ENCODE peak calls at places on chromosomes 11 and 22, in eight cellular contexts. A, R, H, Z, O, W, V and C are unnamed samples.
A peak's percentile ranks its signal among the peaks of the same experiment; 100 is the strongest.

GRCh38 chr11:86116386-86116726 is 47.5 kb upstream of the PICALM start:
- DNase-seq in A (no peak), R (no peak), H (no peak), Z (no peak), O (no peak), W (no peak), V (no peak), C (no peak)

GRCh38 chr11:61632096-61632495 is 48.1 kb upstream of the DAGLA start:
- DNase-seq in A (no peak), R (no peak), H (peak; percentile 43), Z (no peak), O (no peak), W (no peak), V (no peak), C (no peak)

GRCh38 chr11:45899448-45900174 is 7.5 kb downstream of the FREY1 start:
- DNase-seq in A (peak; percentile 76), R (peak; percentile 91), H (peak; percentile 89), Z (peak; percentile 85), O (peak; percentile 94), W (peak; percentile 89), V (peak; percentile 93), C (peak; percentile 38)

GRCh38 chr22:46076651-46077339 is 73.5 kb upstream of the PPARA start:
- DNase-seq in A (no peak), R (no peak), H (peak; percentile 58), Z (peak; percentile 50), O (peak; percentile 7), W (peak; percentile 75), V (peak; percentile 90), C (no peak)

GRCh38 chr11:33027233-33027632 is 11.6 kb downstream of the DEPDC7 start:
- DNase-seq in A (no peak), R (no peak), H (no peak), Z (no peak), O (no peak), W (no peak), V (no peak), C (no peak)

GRCh38 chr11:67320011-67320410 is 16.7 kb downstream of the SSH3 start:
- DNase-seq in A (no peak), R (no peak), H (no peak), Z (no peak), O (no peak), W (no peak), V (no peak), C (no peak)

GRCh38 chr11:117807482-117808272 is 10.7 kb upstream of the DSCAML1 start:
- DNase-seq in A (peak; percentile 63), R (peak; percentile 85), H (peak; percentile 91), Z (peak; percentile 85), O (peak; percentile 85), W (no peak), V (peak; percentile 95), C (no peak)

GRCh38 chr11:33690290-33691050 is 10.2 kb downstream of the C11orf91 start:
- DNase-seq in A (no peak), R (no peak), H (peak; percentile 46), Z (no peak), O (no peak), W (peak; percentile 89), V (peak; percentile 96), C (no peak)

GRCh38 chr11:132604446-132604845 is 927.9 kb downstream of the OPCML start:
- DNase-seq in A (no peak), R (no peak), H (no peak), Z (no peak), O (no peak), W (no peak), V (no peak), C (no peak)

GRCh38 chr11:215581-216037 is 8.1 kb downstream of the RIC8A start:
- DNase-seq in A (no peak), R (no peak), H (no peak), Z (no peak), O (no peak), W (no peak), V (no peak), C (no peak)

GRCh38 chr11:106288988-106289387 is 211.5 kb downstream of the AASDHPPT start:
- DNase-seq in A (no peak), R (no peak), H (no peak), Z (no peak), O (no peak), W (no peak), V (no peak), C (no peak)

GRCh38 chr11:36510567-36511020 is 522 bp upstream of the TRAF6 start:
- DNase-seq in A (no peak), R (no peak), H (no peak), Z (no peak), O (no peak), W (no peak), V (no peak), C (no peak)
- TF ChIP-seq CTCF in A (no peak), R (no peak), H (no peak), Z (no peak), O (no peak), W (no peak), V (no peak), C (no peak)

GRCh38 chr22:29078869-29079207 is 6.0 kb downstream of the KREMEN1 start:
- DNase-seq in A (no peak), R (no peak), H (peak; percentile 44), Z (no peak), O (no peak), W (no peak), V (no peak), C (no peak)

GRCh38 chr22:29078036-29078868 is 5.4 kb downstream of the KREMEN1 start:
- DNase-seq in A (no peak), R (no peak), H (no peak), Z (no peak), O (no peak), W (no peak), V (no peak), C (no peak)

GRCh38 chr22:29081499-29082236 is 8.8 kb downstream of the KREMEN1 start:
- DNase-seq in A (no peak), R (no peak), H (no peak), Z (no peak), O (no peak), W (no peak), V (no peak), C (no peak)

GRCh38 chr22:29079218-29079901 is 6.5 kb downstream of the KREMEN1 start:
- DNase-seq in A (no peak), R (no peak), H (peak; percentile 57), Z (no peak), O (no peak), W (no peak), V (peak; percentile 64), C (peak; percentile 39)

DNA sequence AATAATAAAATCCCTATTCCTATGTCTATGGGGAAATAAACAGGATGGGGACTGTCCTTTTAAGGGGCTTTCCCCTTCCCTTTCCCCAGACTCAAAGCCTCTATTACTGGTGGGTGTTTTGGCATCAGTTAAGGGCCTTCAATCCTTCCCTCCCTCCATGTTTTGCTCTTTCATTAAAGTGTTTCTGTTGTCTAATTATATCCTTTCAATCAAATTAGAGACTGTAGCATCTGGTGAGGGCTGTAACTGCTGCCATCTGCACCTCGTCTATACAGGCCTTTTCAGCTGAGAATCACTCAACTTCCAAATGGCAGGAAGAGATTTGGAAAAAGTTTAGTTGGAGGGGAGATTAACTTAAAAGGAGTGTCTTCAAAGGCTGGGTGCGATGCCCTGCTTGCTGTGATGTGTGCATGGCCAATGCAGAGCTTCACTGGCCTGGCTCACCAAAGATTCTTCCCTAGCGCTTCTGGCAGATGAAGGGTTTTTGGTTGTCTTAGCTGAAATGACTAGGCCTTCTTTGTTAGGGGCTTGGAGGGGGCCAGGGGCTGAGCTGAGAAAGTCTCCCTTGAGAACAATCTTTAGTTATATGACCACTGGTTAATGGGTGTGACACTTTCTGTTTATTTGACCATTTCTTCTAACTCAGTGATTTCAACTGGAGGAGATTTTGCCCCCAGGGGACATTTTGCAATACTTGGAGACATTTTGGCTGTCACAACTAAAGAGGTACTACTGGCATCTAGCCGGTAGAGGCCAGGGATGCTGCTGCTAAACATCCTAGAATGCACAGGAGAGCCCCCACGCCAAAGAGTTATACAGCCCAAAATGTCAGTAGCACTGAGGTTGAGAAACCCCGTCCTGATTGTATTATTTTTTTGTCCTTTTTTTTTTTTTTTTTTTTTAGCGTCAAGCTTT is 7.5 kb downstream of the KREMEN1 start:
- DNase-seq in A (no peak), R (peak; percentile 38), H (no peak), Z (no peak), O (no peak), W (no peak), V (no peak), C (no peak)
- TF ChIP-seq CTCF in A (no peak), R (no peak), H (no peak), Z (no peak), O (no peak), W (no peak), V (no peak), C (no peak)

GRCh38 chr22:22741843-22742242 is 97.4 kb downstream of the GGTLC2 start:
- DNase-seq in A (no peak), R (no peak), H (no peak), Z (no peak), O (no peak), W (no peak), V (no peak), C (no peak)
- TF ChIP-seq CTCF in A (no peak), R (no peak), H (no peak), Z (no peak), O (no peak), W (no peak), V (no peak), C (no peak)

GRCh38 chr22:37849089-37849751 is at the start of gene EIF3L:
- DNase-seq in A (peak; percentile 92), R (peak; percentile 92), H (peak; percentile 95), Z (peak; percentile 94), O (peak; percentile 85), W (peak; percentile 94), V (peak; percentile 98), C (peak; percentile 69)
- TF ChIP-seq CTCF in A (no peak), R (no peak), H (peak; percentile 8), Z (no peak), O (no peak), W (no peak), V (no peak), C (no peak)